ENCODE peak calls at places on chromosome 14, in nine cellular contexts. One of them, this sample, is unnamed.

GRCh38 chr14:74514471-74514932 is 20.9 kb downstream of the ISCA2 start:
- DNase-seq in IMR-90: peak
- DNase-seq in transverse colon: peak
- DNase-seq in fibroblast of lung: peak
- DNase-seq in fibroblast of pulmonary artery: peak
- DNase-seq in GM12865: peak
- DNase-seq in heart right ventricle: no peak
- DNase-seq in MCF 10A: no peak
- DNase-seq in endothelial cell: no peak
- DNase-seq in this sample: no peak

GRCh38 chr14:69571879-69572633 is 2.6 kb downstream of the CCDC177 start:
- DNase-seq in IMR-90: peak
- DNase-seq in GM12865: no peak
- DNase-seq in endothelial cell: peak
- DNase-seq in transverse colon: peak
- DNase-seq in MCF 10A: no peak
- DNase-seq in heart right ventricle: no peak
- DNase-seq in fibroblast of pulmonary artery: peak
- DNase-seq in fibroblast of lung: peak
- DNase-seq in this sample: no peak

GRCh38 chr14:70665448-70666363 is 24.0 kb downstream of the TTC9 start:
- DNase-seq in heart right ventricle: no peak
- DNase-seq in fibroblast of lung: no peak
- DNase-seq in fibroblast of pulmonary artery: no peak
- DNase-seq in IMR-90: no peak
- DNase-seq in MCF 10A: peak
- DNase-seq in GM12865: peak
- DNase-seq in transverse colon: peak
- DNase-seq in endothelial cell: no peak
- DNase-seq in this sample: no peak

GRCh38 chr14:34058510-34058909 is 107.6 kb upstream of the EGLN3 start:
- DNase-seq in endothelial cell: no peak
- DNase-seq in GM12865: no peak
- DNase-seq in fibroblast of pulmonary artery: no peak
- DNase-seq in heart right ventricle: no peak
- DNase-seq in IMR-90: no peak
- DNase-seq in fibroblast of lung: no peak
- DNase-seq in MCF 10A: no peak
- DNase-seq in transverse colon: no peak
- DNase-seq in this sample: no peak

GRCh38 chr14:77033622-77034521 is 5.4 kb upstream of the IRF2BPL start:
- DNase-seq in endothelial cell: peak
- DNase-seq in heart right ventricle: peak
- DNase-seq in fibroblast of pulmonary artery: peak
- DNase-seq in MCF 10A: peak
- DNase-seq in IMR-90: peak
- DNase-seq in transverse colon: peak
- DNase-seq in GM12865: peak
- DNase-seq in fibroblast of lung: peak
- DNase-seq in this sample: peak

GRCh38 chr14:68548194-68549056 is 244.4 kb downstream of the ZFP36L1 start:
- DNase-seq in fibroblast of lung: peak
- DNase-seq in heart right ventricle: peak
- DNase-seq in IMR-90: peak
- DNase-seq in transverse colon: peak
- DNase-seq in MCF 10A: peak
- DNase-seq in fibroblast of pulmonary artery: peak
- DNase-seq in endothelial cell: no peak
- DNase-seq in GM12865: no peak
- DNase-seq in this sample: no peak

GRCh38 chr14:42110167-42110566 is 503.5 kb downstream of the LRFN5 start:
- DNase-seq in heart right ventricle: no peak
- DNase-seq in GM12865: peak
- DNase-seq in IMR-90: peak
- DNase-seq in fibroblast of pulmonary artery: peak
- DNase-seq in MCF 10A: peak
- DNase-seq in fibroblast of lung: peak
- DNase-seq in endothelial cell: peak
- DNase-seq in transverse colon: no peak
- DNase-seq in this sample: peak

GRCh38 chr14:82655770-82656169 is 1122.1 kb upstream of the SEL1L start:
- DNase-seq in MCF 10A: no peak
- DNase-seq in fibroblast of pulmonary artery: no peak
- DNase-seq in heart right ventricle: no peak
- DNase-seq in GM12865: no peak
- DNase-seq in fibroblast of lung: no peak
- DNase-seq in IMR-90: no peak
- DNase-seq in endothelial cell: no peak
- DNase-seq in transverse colon: no peak
- DNase-seq in this sample: no peak

GRCh38 chr14:61042220-61042619 is 61.2 kb downstream of the SLC38A6 start:
- DNase-seq in fibroblast of lung: no peak
- DNase-seq in GM12865: no peak
- DNase-seq in transverse colon: no peak
- DNase-seq in endothelial cell: no peak
- DNase-seq in heart right ventricle: no peak
- DNase-seq in MCF 10A: no peak
- DNase-seq in fibroblast of pulmonary artery: no peak
- DNase-seq in IMR-90: no peak
- DNase-seq in this sample: no peak

GRCh38 chr14:56608682-56609081 is 29.1 kb downstream of the TMEM260 start:
- DNase-seq in transverse colon: no peak
- DNase-seq in fibroblast of pulmonary artery: no peak
- DNase-seq in endothelial cell: no peak
- DNase-seq in MCF 10A: peak
- DNase-seq in fibroblast of lung: no peak
- DNase-seq in GM12865: no peak
- DNase-seq in heart right ventricle: no peak
- DNase-seq in IMR-90: peak
- DNase-seq in this sample: no peak

GRCh38 chr14:90239139-90239538 is 17.2 kb upstream of the PSMC1 start:
- DNase-seq in endothelial cell: no peak
- DNase-seq in IMR-90: no peak
- DNase-seq in MCF 10A: peak
- DNase-seq in GM12865: no peak
- DNase-seq in fibroblast of pulmonary artery: peak
- DNase-seq in heart right ventricle: no peak
- DNase-seq in fibroblast of lung: peak
- DNase-seq in transverse colon: no peak
- DNase-seq in this sample: no peak

GRCh38 chr14:100673085-100673806 is 53.4 kb upstream of the DLK1 start:
- DNase-seq in heart right ventricle: no peak
- DNase-seq in fibroblast of pulmonary artery: no peak
- DNase-seq in transverse colon: peak
- DNase-seq in MCF 10A: no peak
- DNase-seq in GM12865: no peak
- DNase-seq in endothelial cell: peak
- DNase-seq in IMR-90: no peak
- DNase-seq in fibroblast of lung: no peak
- DNase-seq in this sample: peak

GRCh38 chr14:61699092-61699491 is 3.8 kb downstream of the HIF1A start:
- DNase-seq in endothelial cell: no peak
- DNase-seq in heart right ventricle: no peak
- DNase-seq in fibroblast of lung: no peak
- DNase-seq in MCF 10A: peak
- DNase-seq in GM12865: peak
- DNase-seq in IMR-90: no peak
- DNase-seq in fibroblast of pulmonary artery: peak
- DNase-seq in transverse colon: no peak
- DNase-seq in this sample: no peak

DNA sequence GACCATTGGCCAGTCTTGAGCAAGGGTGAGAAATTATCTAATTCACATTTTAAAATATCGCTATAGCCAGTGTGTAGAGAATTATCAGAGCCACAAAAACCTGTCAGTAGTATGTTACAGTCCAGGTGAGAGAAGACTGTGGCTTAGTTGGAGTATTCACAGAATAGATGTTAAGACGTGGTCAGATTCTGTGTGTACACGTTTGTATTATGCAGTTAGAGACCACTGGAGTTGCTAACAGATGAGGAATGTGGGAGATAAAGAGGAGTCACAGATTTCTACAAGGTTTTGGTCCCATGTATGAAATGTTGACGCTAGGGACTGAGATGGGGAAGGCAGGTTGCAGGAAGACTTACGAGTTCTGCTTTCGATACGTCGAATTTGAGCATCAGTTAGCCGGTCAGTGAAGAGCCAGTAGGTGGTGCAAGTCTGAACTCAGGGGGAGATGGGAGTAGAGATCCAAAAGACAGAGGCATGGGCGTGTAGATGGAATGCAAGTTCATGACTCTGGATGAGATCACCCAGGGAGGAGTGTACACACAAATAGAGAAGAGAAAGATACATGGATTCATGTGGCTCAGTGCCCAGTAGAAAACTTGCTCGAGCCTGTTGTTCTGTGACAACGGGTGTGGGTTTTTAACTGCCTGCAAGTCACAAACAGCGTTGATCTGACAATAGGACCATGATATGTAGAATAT is 114.8 kb upstream of the FLRT2 start:
- DNase-seq in heart right ventricle: no peak
- DNase-seq in IMR-90: peak
- DNase-seq in GM12865: no peak
- DNase-seq in transverse colon: no peak
- DNase-seq in MCF 10A: peak
- DNase-seq in fibroblast of pulmonary artery: peak
- DNase-seq in fibroblast of lung: peak
- DNase-seq in endothelial cell: no peak
- DNase-seq in this sample: no peak
- TF ChIP-seq CTCF in heart right ventricle: peak
- TF ChIP-seq CTCF in IMR-90: peak
- TF ChIP-seq CTCF in GM12865: no peak
- TF ChIP-seq CTCF in transverse colon: no peak
- TF ChIP-seq CTCF in MCF 10A: peak
- TF ChIP-seq CTCF in fibroblast of pulmonary artery: peak
- TF ChIP-seq CTCF in fibroblast of lung: peak
- TF ChIP-seq CTCF in endothelial cell: no peak
- TF ChIP-seq CTCF in this sample: no peak

DNA sequence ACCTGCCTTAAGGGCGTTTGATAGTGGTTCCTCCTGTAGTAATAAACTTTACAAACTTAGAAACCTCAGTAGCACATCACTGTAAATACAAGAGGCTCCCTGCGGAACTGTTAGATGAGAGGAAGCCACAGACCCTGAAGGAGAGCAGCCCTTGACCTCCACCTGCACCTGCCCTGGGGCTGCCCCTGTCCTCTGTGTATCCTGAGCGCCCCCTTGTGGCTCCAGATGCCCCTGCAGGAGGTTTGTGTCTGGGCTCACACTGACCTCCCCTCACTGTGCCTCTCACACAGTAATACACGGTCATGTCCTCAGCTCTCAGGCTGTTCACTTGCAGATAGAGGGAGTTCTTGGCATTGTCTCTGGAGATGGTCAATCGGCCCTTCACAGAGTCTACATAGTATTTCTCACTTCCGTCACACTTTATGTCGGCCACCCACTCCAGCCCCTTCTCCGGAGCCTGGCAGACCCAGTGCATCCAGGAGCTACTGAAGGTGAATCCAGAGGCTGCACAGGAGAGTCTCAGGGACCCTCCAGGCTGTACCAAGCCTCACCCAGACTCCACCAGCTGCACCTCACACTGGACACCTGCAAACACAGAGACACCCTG is 1059.8 kb downstream of the TMEM121 start:
- DNase-seq in MCF 10A: peak
- DNase-seq in fibroblast of pulmonary artery: no peak
- DNase-seq in fibroblast of lung: no peak
- DNase-seq in IMR-90: no peak
- DNase-seq in transverse colon: peak
- DNase-seq in endothelial cell: no peak
- DNase-seq in heart right ventricle: no peak
- DNase-seq in GM12865: peak
- DNase-seq in this sample: peak
- TF ChIP-seq CTCF in MCF 10A: peak
- TF ChIP-seq CTCF in fibroblast of pulmonary artery: no peak
- TF ChIP-seq CTCF in fibroblast of lung: no peak
- TF ChIP-seq CTCF in IMR-90: no peak
- TF ChIP-seq CTCF in transverse colon: peak
- TF ChIP-seq CTCF in endothelial cell: no peak
- TF ChIP-seq CTCF in heart right ventricle: peak
- TF ChIP-seq CTCF in GM12865: peak
- TF ChIP-seq CTCF in this sample: peak

GRCh38 chr14:91997492-91997891 is 42.4 kb downstream of the TRIP11 start:
- DNase-seq in GM12865: no peak
- DNase-seq in fibroblast of lung: peak
- DNase-seq in heart right ventricle: no peak
- DNase-seq in fibroblast of pulmonary artery: no peak
- DNase-seq in endothelial cell: no peak
- DNase-seq in transverse colon: no peak
- DNase-seq in IMR-90: peak
- DNase-seq in MCF 10A: no peak
- DNase-seq in this sample: no peak
- TF ChIP-seq CTCF in GM12865: no peak
- TF ChIP-seq CTCF in fibroblast of lung: no peak
- TF ChIP-seq CTCF in heart right ventricle: no peak
- TF ChIP-seq CTCF in fibroblast of pulmonary artery: no peak
- TF ChIP-seq CTCF in endothelial cell: no peak
- TF ChIP-seq CTCF in transverse colon: no peak
- TF ChIP-seq CTCF in IMR-90: no peak
- TF ChIP-seq CTCF in MCF 10A: no peak
- TF ChIP-seq CTCF in this sample: no peak

GRCh38 chr14:103999795-104000440 is 57.6 kb upstream of the RD3L start:
- DNase-seq in transverse colon: no peak
- DNase-seq in fibroblast of lung: no peak
- DNase-seq in endothelial cell: no peak
- DNase-seq in fibroblast of pulmonary artery: no peak
- DNase-seq in IMR-90: no peak
- DNase-seq in heart right ventricle: no peak
- DNase-seq in GM12865: no peak
- DNase-seq in MCF 10A: no peak
- DNase-seq in this sample: no peak

GRCh38 chr14:104003616-104004015 is 61.3 kb upstream of the RD3L start:
- DNase-seq in endothelial cell: no peak
- DNase-seq in fibroblast of pulmonary artery: no peak
- DNase-seq in fibroblast of lung: no peak
- DNase-seq in IMR-90: no peak
- DNase-seq in heart right ventricle: no peak
- DNase-seq in GM12865: no peak
- DNase-seq in MCF 10A: no peak
- DNase-seq in transverse colon: no peak
- DNase-seq in this sample: no peak

GRCh38 chr14:103997391-103997790 is 55.1 kb upstream of the RD3L start:
- DNase-seq in MCF 10A: no peak
- DNase-seq in fibroblast of pulmonary artery: no peak
- DNase-seq in IMR-90: no peak
- DNase-seq in fibroblast of lung: no peak
- DNase-seq in endothelial cell: no peak
- DNase-seq in heart right ventricle: no peak
- DNase-seq in transverse colon: no peak
- DNase-seq in GM12865: no peak
- DNase-seq in this sample: no peak

GRCh38 chr14:103998027-103998426 is 55.7 kb upstream of the RD3L start:
- DNase-seq in MCF 10A: no peak
- DNase-seq in heart right ventricle: no peak
- DNase-seq in fibroblast of lung: no peak
- DNase-seq in transverse colon: no peak
- DNase-seq in fibroblast of pulmonary artery: no peak
- DNase-seq in GM12865: no peak
- DNase-seq in IMR-90: no peak
- DNase-seq in endothelial cell: no peak
- DNase-seq in this sample: no peak

DNA sequence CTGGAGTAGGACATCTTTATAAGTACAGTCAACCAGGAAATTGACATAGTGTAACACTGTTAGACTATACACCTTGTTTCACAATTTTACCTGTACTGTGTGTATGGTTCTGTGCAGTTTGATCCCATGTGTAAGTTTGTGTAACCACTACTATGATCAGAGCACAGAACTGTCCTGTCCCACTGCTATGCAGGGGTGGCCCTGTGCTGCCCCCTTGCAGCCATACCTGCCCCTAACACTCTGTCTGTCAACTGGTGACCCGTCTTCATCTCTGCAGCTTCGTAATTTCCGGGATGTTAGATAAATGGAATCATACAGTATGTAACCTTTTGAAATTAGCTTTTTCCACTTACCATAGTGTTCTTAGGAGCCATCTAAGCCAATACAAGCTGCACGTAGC is 58.7 kb upstream of the RD3L start:
- DNase-seq in heart right ventricle: no peak
- DNase-seq in IMR-90: no peak
- DNase-seq in transverse colon: no peak
- DNase-seq in fibroblast of lung: no peak
- DNase-seq in fibroblast of pulmonary artery: no peak
- DNase-seq in endothelial cell: peak
- DNase-seq in MCF 10A: peak
- DNase-seq in GM12865: no peak
- DNase-seq in this sample: peak
- TF ChIP-seq CTCF in heart right ventricle: peak
- TF ChIP-seq CTCF in IMR-90: peak
- TF ChIP-seq CTCF in transverse colon: no peak
- TF ChIP-seq CTCF in fibroblast of lung: no peak
- TF ChIP-seq CTCF in fibroblast of pulmonary artery: no peak
- TF ChIP-seq CTCF in endothelial cell: peak
- TF ChIP-seq CTCF in MCF 10A: no peak
- TF ChIP-seq CTCF in GM12865: peak
- TF ChIP-seq CTCF in this sample: peak